ENCODE peak calls at places on chromosomes 11 and 22, in seven cellular contexts. One of them, this sample, is unnamed.
A peak's percentile ranks its signal among the peaks of the same experiment; 100 is the strongest.

GRCh38 chr11:9607511-9607899 is 34.0 kb downstream of the WEE1 start:
- ATAC-seq in A549: peak; percentile 64
- ATAC-seq in K562: peak; percentile 46
- ATAC-seq in right lobe of liver: no peak
- ATAC-seq in HCT116: peak; percentile 67
- ATAC-seq in GM12878: peak; percentile 25
- ATAC-seq in heart left ventricle: no peak
- ATAC-seq in this sample: no peak

GRCh38 chr11:107963091-107963490 is 34.8 kb downstream of the RAB39A start:
- ATAC-seq in K562: no peak
- ATAC-seq in heart left ventricle: no peak
- ATAC-seq in right lobe of liver: no peak
- ATAC-seq in GM12878: no peak
- ATAC-seq in A549: no peak
- ATAC-seq in HCT116: no peak
- ATAC-seq in this sample: no peak

GRCh38 chr22:17164392-17165024 is 5.4 kb upstream of the HDHD5 start:
- ATAC-seq in GM12878: no peak
- ATAC-seq in HCT116: peak; percentile 63
- ATAC-seq in A549: peak; percentile 64
- ATAC-seq in right lobe of liver: no peak
- ATAC-seq in heart left ventricle: no peak
- ATAC-seq in K562: peak; percentile 40
- ATAC-seq in this sample: no peak

GRCh38 chr11:70542406-70542805 is 144.1 kb downstream of the CTTN start:
- ATAC-seq in A549: no peak
- ATAC-seq in right lobe of liver: no peak
- ATAC-seq in heart left ventricle: no peak
- ATAC-seq in GM12878: no peak
- ATAC-seq in K562: no peak
- ATAC-seq in HCT116: no peak
- ATAC-seq in this sample: no peak

GRCh38 chr11:94706211-94706610 is 61.9 kb upstream of the AMOTL1 start:
- ATAC-seq in HCT116: no peak
- ATAC-seq in right lobe of liver: no peak
- ATAC-seq in GM12878: no peak
- ATAC-seq in heart left ventricle: peak; percentile 89
- ATAC-seq in A549: no peak
- ATAC-seq in K562: no peak
- ATAC-seq in this sample: no peak

GRCh38 chr11:76789443-76789719 is 6.2 kb downstream of the TSKU start:
- ATAC-seq in right lobe of liver: no peak
- ATAC-seq in GM12878: no peak
- ATAC-seq in K562: no peak
- ATAC-seq in HCT116: no peak
- ATAC-seq in heart left ventricle: no peak
- ATAC-seq in A549: no peak
- ATAC-seq in this sample: no peak

GRCh38 chr11:69899957-69900821 is 81.0 kb upstream of the FGF3 start:
- ATAC-seq in A549: peak; percentile 81
- ATAC-seq in heart left ventricle: peak; percentile 73
- ATAC-seq in right lobe of liver: peak; percentile 97
- ATAC-seq in HCT116: peak; percentile 74
- ATAC-seq in K562: peak; percentile 80
- ATAC-seq in GM12878: no peak
- ATAC-seq in this sample: no peak

GRCh38 chr22:36022162-36022561 is 6.5 kb downstream of the RBFOX2 start:
- ATAC-seq in right lobe of liver: no peak
- ATAC-seq in HCT116: no peak
- ATAC-seq in K562: no peak
- ATAC-seq in GM12878: no peak
- ATAC-seq in A549: no peak
- ATAC-seq in heart left ventricle: no peak
- ATAC-seq in this sample: no peak

GRCh38 chr11:130634981-130635473 is 186.6 kb downstream of the ADAMTS15 start:
- ATAC-seq in GM12878: peak; percentile 22
- ATAC-seq in A549: no peak
- ATAC-seq in HCT116: no peak
- ATAC-seq in heart left ventricle: peak; percentile 60
- ATAC-seq in right lobe of liver: no peak
- ATAC-seq in K562: no peak
- ATAC-seq in this sample: peak; percentile 28

GRCh38 chr11:61985863-61986262 is 18.4 kb upstream of the FTH1 start:
- ATAC-seq in heart left ventricle: no peak
- ATAC-seq in A549: no peak
- ATAC-seq in GM12878: no peak
- ATAC-seq in K562: no peak
- ATAC-seq in HCT116: no peak
- ATAC-seq in right lobe of liver: no peak
- ATAC-seq in this sample: no peak

GRCh38 chr11:63536669-63537292 is at the start of gene PLAAT4:
- ATAC-seq in GM12878: peak; percentile 62
- ATAC-seq in right lobe of liver: peak; percentile 86
- ATAC-seq in A549: peak; percentile 55
- ATAC-seq in heart left ventricle: peak; percentile 60
- ATAC-seq in HCT116: no peak
- ATAC-seq in K562: peak; percentile 55
- ATAC-seq in this sample: peak; percentile 32

GRCh38 chr22:33006220-33006954 is 51.8 kb downstream of the SYN3 start:
- ATAC-seq in K562: no peak
- ATAC-seq in HCT116: no peak
- ATAC-seq in right lobe of liver: peak; percentile 87
- ATAC-seq in A549: no peak
- ATAC-seq in GM12878: no peak
- ATAC-seq in heart left ventricle: no peak
- ATAC-seq in this sample: no peak

GRCh38 chr22:26551568-26551967 is 38.4 kb downstream of the TPST2 start:
- ATAC-seq in right lobe of liver: no peak
- ATAC-seq in A549: no peak
- ATAC-seq in heart left ventricle: no peak
- ATAC-seq in GM12878: no peak
- ATAC-seq in HCT116: no peak
- ATAC-seq in K562: no peak
- ATAC-seq in this sample: no peak

GRCh38 chr22:46996595-46997310 is 234.3 kb downstream of the TBC1D22A start:
- ATAC-seq in HCT116: peak; percentile 88
- ATAC-seq in GM12878: no peak
- ATAC-seq in A549: peak; percentile 63
- ATAC-seq in heart left ventricle: peak; percentile 52
- ATAC-seq in K562: peak; percentile 68
- ATAC-seq in right lobe of liver: peak; percentile 67
- ATAC-seq in this sample: no peak

GRCh38 chr11:15737326-15737725 is 619.0 kb downstream of the SOX6 start:
- ATAC-seq in K562: no peak
- ATAC-seq in right lobe of liver: no peak
- ATAC-seq in A549: no peak
- ATAC-seq in HCT116: no peak
- ATAC-seq in heart left ventricle: no peak
- ATAC-seq in GM12878: no peak
- ATAC-seq in this sample: no peak

GRCh38 chr11:92308366-92308765 is 83.7 kb downstream of the FAT3 start:
- ATAC-seq in K562: no peak
- ATAC-seq in GM12878: no peak
- ATAC-seq in A549: no peak
- ATAC-seq in right lobe of liver: no peak
- ATAC-seq in heart left ventricle: no peak
- ATAC-seq in HCT116: no peak
- ATAC-seq in this sample: no peak

GRCh38 chr11:35260342-35260985 is 121.5 kb downstream of the CD44 start:
- ATAC-seq in A549: peak; percentile 91
- ATAC-seq in K562: no peak
- ATAC-seq in heart left ventricle: peak; percentile 36
- ATAC-seq in GM12878: no peak
- ATAC-seq in HCT116: no peak
- ATAC-seq in right lobe of liver: no peak
- ATAC-seq in this sample: peak; percentile 58

GRCh38 chr11:123475478-123475877 is 45.4 kb downstream of the GRAMD1B start:
- ATAC-seq in right lobe of liver: no peak
- ATAC-seq in GM12878: no peak
- ATAC-seq in K562: no peak
- ATAC-seq in HCT116: no peak
- ATAC-seq in A549: peak; percentile 53
- ATAC-seq in heart left ventricle: peak; percentile 13
- ATAC-seq in this sample: no peak
- TF ChIP-seq CTCF in right lobe of liver: no peak
- TF ChIP-seq CTCF in GM12878: no peak
- TF ChIP-seq CTCF in K562: no peak
- TF ChIP-seq CTCF in HCT116: peak; percentile 38
- TF ChIP-seq CTCF in A549: peak; percentile 36
- TF ChIP-seq CTCF in heart left ventricle: no peak
- TF ChIP-seq CTCF in this sample: no peak

GRCh38 chr11:114439229-114440120 is at the start of gene REXO2:
- ATAC-seq in HCT116: peak; percentile 96
- ATAC-seq in K562: peak; percentile 89
- ATAC-seq in heart left ventricle: peak; percentile 98
- ATAC-seq in A549: peak; percentile 98
- ATAC-seq in right lobe of liver: peak; percentile 99
- ATAC-seq in GM12878: peak; percentile 100
- ATAC-seq in this sample: peak; percentile 99
- TF ChIP-seq POLR2A in HCT116: peak; percentile 56
- TF ChIP-seq POLR2A in K562: peak; percentile 88
- TF ChIP-seq POLR2A in heart left ventricle: no peak
- TF ChIP-seq POLR2A in A549: peak; percentile 41
- TF ChIP-seq POLR2A in right lobe of liver: peak; percentile 74
- TF ChIP-seq POLR2A in GM12878: peak; percentile 76
- TF ChIP-seq POLR2A in this sample: peak; percentile 81

GRCh38 chr11:2779499-2779980 is 79.7 kb upstream of the KCNQ1OT1 start:
- ATAC-seq in K562: peak; percentile 68
- ATAC-seq in HCT116: no peak
- ATAC-seq in A549: peak; percentile 15
- ATAC-seq in right lobe of liver: no peak
- ATAC-seq in heart left ventricle: no peak
- ATAC-seq in GM12878: no peak
- ATAC-seq in this sample: no peak

GRCh38 chr11:2779981-2780849 is 80.4 kb upstream of the KCNQ1OT1 start:
- ATAC-seq in HCT116: no peak
- ATAC-seq in heart left ventricle: no peak
- ATAC-seq in K562: no peak
- ATAC-seq in A549: no peak
- ATAC-seq in right lobe of liver: no peak
- ATAC-seq in GM12878: no peak
- ATAC-seq in this sample: no peak

GRCh38 chr11:2777871-2778629 is 78.3 kb upstream of the KCNQ1OT1 start:
- ATAC-seq in GM12878: no peak
- ATAC-seq in HCT116: no peak
- ATAC-seq in K562: peak; percentile 43
- ATAC-seq in A549: peak; percentile 7
- ATAC-seq in heart left ventricle: peak; percentile 3
- ATAC-seq in right lobe of liver: no peak
- ATAC-seq in this sample: no peak

GRCh38 chr11:2777396-2777795 is 77.6 kb upstream of the KCNQ1OT1 start:
- ATAC-seq in GM12878: no peak
- ATAC-seq in K562: no peak
- ATAC-seq in right lobe of liver: no peak
- ATAC-seq in heart left ventricle: no peak
- ATAC-seq in HCT116: peak; percentile 26
- ATAC-seq in A549: peak; percentile 39
- ATAC-seq in this sample: no peak

DNA sequence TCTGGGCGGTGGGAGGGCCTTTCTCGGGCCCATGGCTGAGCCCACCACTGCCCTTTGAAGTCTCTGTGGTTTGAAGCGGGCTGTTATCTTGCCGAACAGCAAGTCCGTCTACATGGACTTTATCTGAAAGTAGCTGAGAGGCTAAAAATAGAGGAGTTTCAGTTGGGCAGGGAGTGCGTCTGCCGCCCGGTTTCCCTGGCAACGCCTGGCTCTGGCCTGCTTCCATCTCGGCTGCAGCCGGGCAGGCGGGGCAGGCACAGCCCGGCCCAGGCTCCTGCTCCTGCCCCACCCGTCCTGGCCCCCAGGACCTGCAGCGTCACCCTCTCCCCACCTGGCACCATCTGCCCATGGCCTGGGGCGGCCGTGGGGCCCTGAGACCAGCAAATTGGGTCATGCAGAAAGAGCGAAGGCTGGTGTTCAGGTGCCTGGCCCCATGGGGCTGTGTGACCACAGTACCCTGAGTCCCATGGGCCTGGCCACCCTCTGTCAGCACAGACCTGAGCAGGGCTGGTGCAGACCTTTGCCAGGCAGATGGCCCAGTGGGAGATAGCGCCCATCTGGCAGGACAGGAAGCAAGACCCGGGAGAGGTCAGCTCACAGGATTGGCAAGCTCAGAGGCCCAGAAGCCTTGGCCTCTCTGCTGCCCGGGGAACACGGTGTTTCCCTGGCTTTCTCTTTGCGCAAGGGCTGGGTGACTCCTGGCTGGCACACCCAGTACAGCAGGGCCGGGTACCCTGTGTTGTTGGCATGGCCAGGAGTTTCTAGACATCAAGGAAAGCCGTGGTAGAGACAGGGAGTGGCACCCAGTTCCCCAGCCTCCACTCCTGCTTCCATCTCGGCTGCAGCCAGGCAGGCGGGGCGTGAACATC is 79.1 kb upstream of the KCNQ1OT1 start:
- ATAC-seq in GM12878: peak; percentile 86
- ATAC-seq in HCT116: peak; percentile 27
- ATAC-seq in heart left ventricle: peak; percentile 86
- ATAC-seq in A549: peak; percentile 72
- ATAC-seq in K562: peak; percentile 84
- ATAC-seq in right lobe of liver: peak; percentile 75
- ATAC-seq in this sample: peak; percentile 90
- TF ChIP-seq CTCF in GM12878: no peak
- TF ChIP-seq CTCF in HCT116: no peak
- TF ChIP-seq CTCF in heart left ventricle: peak; percentile 19
- TF ChIP-seq CTCF in A549: no peak
- TF ChIP-seq CTCF in K562: no peak
- TF ChIP-seq CTCF in right lobe of liver: peak; percentile 25
- TF ChIP-seq CTCF in this sample: peak; percentile 54

GRCh38 chr11:65445604-65446445 is 23.2 kb downstream of the NEAT1 start:
- ATAC-seq in GM12878: no peak
- ATAC-seq in A549: peak; percentile 6
- ATAC-seq in heart left ventricle: peak; percentile 5
- ATAC-seq in HCT116: peak; percentile 5
- ATAC-seq in K562: peak; percentile 6
- ATAC-seq in right lobe of liver: peak; percentile 17
- ATAC-seq in this sample: peak; percentile 6

GRCh38 chr11:65446446-65447277 is 24.1 kb downstream of the NEAT1 start:
- ATAC-seq in right lobe of liver: peak; percentile 1
- ATAC-seq in heart left ventricle: peak; percentile 8
- ATAC-seq in GM12878: no peak
- ATAC-seq in A549: peak; percentile 3
- ATAC-seq in HCT116: no peak
- ATAC-seq in K562: peak; percentile 1
- ATAC-seq in this sample: peak; percentile 17

GRCh38 chr11:65448418-65449196 is 26.0 kb downstream of the NEAT1 start:
- ATAC-seq in right lobe of liver: no peak
- ATAC-seq in A549: peak; percentile 24
- ATAC-seq in HCT116: peak; percentile 43
- ATAC-seq in GM12878: peak; percentile 38
- ATAC-seq in heart left ventricle: peak; percentile 12
- ATAC-seq in K562: peak; percentile 82
- ATAC-seq in this sample: no peak

GRCh38 chr11:65445101-65445603 is 22.6 kb downstream of the NEAT1 start:
- ATAC-seq in right lobe of liver: peak; percentile 22
- ATAC-seq in K562: no peak
- ATAC-seq in heart left ventricle: no peak
- ATAC-seq in A549: peak; percentile 1
- ATAC-seq in HCT116: peak; percentile 3
- ATAC-seq in GM12878: no peak
- ATAC-seq in this sample: no peak

DNA sequence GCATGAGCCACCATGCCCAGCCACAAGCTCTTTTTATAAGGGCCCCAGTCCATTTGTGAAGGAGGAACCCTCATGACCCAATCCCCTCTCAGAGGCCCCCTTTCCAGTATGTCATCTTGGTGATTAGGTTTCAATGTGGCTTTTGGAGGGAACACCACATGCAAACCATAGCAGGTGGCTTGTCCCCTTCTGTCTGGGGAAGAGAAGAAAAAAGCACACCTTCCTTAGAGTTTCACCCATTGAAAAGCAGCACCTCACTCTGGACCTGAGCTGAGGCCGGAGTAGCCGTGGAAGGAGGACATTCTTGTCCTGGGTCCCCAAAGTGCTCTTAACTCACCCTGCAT is 25.4 kb downstream of the NEAT1 start:
- ATAC-seq in A549: no peak
- ATAC-seq in HCT116: no peak
- ATAC-seq in GM12878: no peak
- ATAC-seq in heart left ventricle: no peak
- ATAC-seq in K562: no peak
- ATAC-seq in right lobe of liver: no peak
- ATAC-seq in this sample: no peak
- TF ChIP-seq POLR2A in A549: no peak
- TF ChIP-seq POLR2A in HCT116: no peak
- TF ChIP-seq POLR2A in GM12878: no peak
- TF ChIP-seq POLR2A in heart left ventricle: no peak
- TF ChIP-seq POLR2A in K562: no peak
- TF ChIP-seq POLR2A in right lobe of liver: no peak
- TF ChIP-seq POLR2A in this sample: no peak

This sample was measured in gastroesophageal sphincter.